ENCODE peak calls at places on chromosomes 11 and 22, in eight cellular contexts. P is stomach; L is DMS153; K is glutamatergic neuron; M is WTC11; B is stimulated activated CD8-positive, alpha-beta memory T cell treated with anti-CD3 and anti-CD28 coated beads, Interleukin-15, amount 100 ng/mL, for 24 hours; N is GM12865; C is SK-MEL-5. O is an unnamed sample.

GRCh38 chr11:119319702-119320592 is 3.0 kb upstream of the MCAM start:
- DNase-seq in P (no peak), L (no peak), K (peak), M (no peak), B (no peak), N (no peak), C (peak), O (no peak)

GRCh38 chr11:35623708-35624168 is 5.5 kb downstream of the FJX1 start:
- DNase-seq in P (no peak), L (peak), K (peak), M (no peak), B (no peak), N (no peak), C (no peak), O (no peak)

GRCh38 chr11:76702378-76703128 is 32.0 kb upstream of the LRRC32 start:
- DNase-seq in P (no peak), L (no peak), K (no peak), M (no peak), B (no peak), N (no peak), C (no peak), O (no peak)

GRCh38 chr11:116055064-116055463 is 550.8 kb upstream of the CADM1 start:
- DNase-seq in P (no peak), L (no peak), K (no peak), M (no peak), B (no peak), N (no peak), C (no peak), O (peak)

GRCh38 chr22:47245786-47246185 is 483.3 kb downstream of the TBC1D22A start:
- DNase-seq in P (no peak), L (no peak), K (no peak), M (no peak), B (no peak), N (no peak), C (no peak), O (no peak)

GRCh38 chr22:26702906-26703830 is 45.8 kb downstream of the MIAT start:
- DNase-seq in P (no peak), L (no peak), K (no peak), M (no peak), B (no peak), N (no peak), C (no peak), O (no peak)

GRCh38 chr11:87878373-87878779 is 296.9 kb downstream of the RAB38 start:
- DNase-seq in P (no peak), L (peak), K (no peak), M (no peak), B (no peak), N (peak), C (peak), O (peak)

GRCh38 chr22:44442186-44442465 is 55.9 kb downstream of the RTL6 start:
- DNase-seq in P (no peak), L (no peak), K (no peak), M (no peak), B (no peak), N (no peak), C (no peak), O (no peak)

GRCh38 chr11:64855596-64856304 is 11.3 kb upstream of the CDC42BPG start:
- DNase-seq in P (no peak), L (no peak), K (no peak), M (no peak), B (no peak), N (no peak), C (no peak), O (no peak)

GRCh38 chr11:128862913-128863660 is 4.0 kb downstream of the KCNJ1 start:
- DNase-seq in P (no peak), L (no peak), K (no peak), M (no peak), B (no peak), N (no peak), C (no peak), O (no peak)

GRCh38 chr11:111944139-111944538 is 7.0 kb downstream of the DIXDC1 start:
- DNase-seq in P (no peak), L (no peak), K (no peak), M (no peak), B (no peak), N (no peak), C (no peak), O (no peak)